ENCODE peak calls at places on chromosome 11, in nine cellular contexts. P is RWPE1; M is neuronal stem cell; U is activated T-helper 9 cell treated with anti-CD3 and anti-CD28 coated beads, Interleukin-2, amount 50 U/mL, for 16 hours; N is smooth muscle cell of the brain vasculature; K is lung microvascular endothelial cell; B is cardiac septum; O is DMS 273 treated with DMSO at 0.1 percent for 48 hours; X is brain microvascular endothelial cell. J is an unnamed sample.

GRCh38 chr11:9643751-9644150 is 20.1 kb upstream of the SWAP70 start:
- DNase-seq in P (no peak), M (no peak), U (no peak), N (no peak), K (no peak), B (no peak), O (no peak), X (no peak), J (no peak)

GRCh38 chr11:6979365-6979764 is 40.8 kb downstream of the ZNF214 start:
- DNase-seq in P (no peak), M (no peak), U (no peak), N (no peak), K (no peak), B (no peak), O (no peak), X (no peak), J (no peak)

GRCh38 chr11:72813740-72814138 is 472 bp upstream of the ATG16L2 start:
- DNase-seq in P (peak), M (no peak), U (peak), N (no peak), K (no peak), B (no peak), O (no peak), X (peak), J (no peak)

GRCh38 chr11:24900524-24900923 is 403.7 kb downstream of the LUZP2 start:
- DNase-seq in P (no peak), M (no peak), U (no peak), N (no peak), K (no peak), B (no peak), O (no peak), X (no peak), J (no peak)

GRCh38 chr11:2881974-2882362 is 3.6 kb downstream of the CDKN1C start:
- DNase-seq in P (no peak), M (no peak), U (no peak), N (no peak), K (no peak), B (no peak), O (no peak), X (no peak), J (no peak)

GRCh38 chr11:73348838-73349237 is 27.4 kb upstream of the RELT start:
- DNase-seq in P (no peak), M (no peak), U (no peak), N (no peak), K (no peak), B (no peak), O (no peak), X (no peak), J (no peak)

GRCh38 chr11:83220279-83220678 is 26.8 kb downstream of the ANKRD42 start:
- DNase-seq in P (peak), M (no peak), U (no peak), N (no peak), K (no peak), B (no peak), O (no peak), X (no peak), J (no peak)

GRCh38 chr11:130431337-130431773 is 2.9 kb upstream of the ADAMTS8 start:
- DNase-seq in P (peak), M (peak), U (peak), N (peak), K (peak), B (no peak), O (no peak), X (peak), J (no peak)

GRCh38 chr11:45061641-45062040 is 84.8 kb upstream of the PRDM11 start:
- DNase-seq in P (no peak), M (no peak), U (no peak), N (no peak), K (no peak), B (no peak), O (no peak), X (no peak), J (no peak)

GRCh38 chr11:93493252-93493897 is 49.8 kb downstream of the SMCO4 start:
- DNase-seq in P (no peak), M (no peak), U (no peak), N (no peak), K (no peak), B (no peak), O (no peak), X (no peak), J (no peak)

GRCh38 chr11:94671553-94672366 is 96.4 kb upstream of the AMOTL1 start:
- DNase-seq in P (no peak), M (no peak), U (no peak), N (no peak), K (no peak), B (no peak), O (no peak), X (peak), J (no peak)

GRCh38 chr11:83162377-83162776 is 5.4 kb downstream of the PCF11 start:
- DNase-seq in P (no peak), M (no peak), U (no peak), N (no peak), K (no peak), B (no peak), O (no peak), X (no peak), J (no peak)

GRCh38 chr11:122344281-122344680 is 228.3 kb upstream of the BLID start:
- DNase-seq in P (peak), M (no peak), U (no peak), N (no peak), K (no peak), B (no peak), O (no peak), X (peak), J (no peak)

GRCh38 chr11:38824573-38824972 is 2226.5 kb upstream of the RAG2 start:
- DNase-seq in P (no peak), M (no peak), U (no peak), N (no peak), K (no peak), B (no peak), O (no peak), X (no peak), J (no peak)

GRCh38 chr11:93740031-93740801 is 1.1 kb downstream of the TAF1D start:
- DNase-seq in P (no peak), M (no peak), U (peak), N (no peak), K (peak), B (no peak), O (no peak), X (no peak), J (no peak)

GRCh38 chr11:10902301-10902700 is 44.4 kb upstream of the ZBED5 start:
- DNase-seq in P (no peak), M (no peak), U (no peak), N (no peak), K (no peak), B (no peak), O (no peak), X (no peak), J (no peak)

GRCh38 chr11:409600-410471 is 5.0 kb downstream of the SIGIRR start:
- DNase-seq in P (no peak), M (no peak), U (no peak), N (no peak), K (no peak), B (no peak), O (no peak), X (no peak), J (no peak)

GRCh38 chr11:126547161-126547560 is 191.7 kb downstream of the ST3GAL4 start:
- DNase-seq in P (no peak), M (no peak), U (no peak), N (peak), K (no peak), B (no peak), O (no peak), X (peak), J (no peak)

GRCh38 chr11:47000033-47000432 is 63.5 kb downstream of the CSTPP1 start:
- DNase-seq in P (no peak), M (no peak), U (no peak), N (no peak), K (no peak), B (no peak), O (no peak), X (no peak), J (no peak)

GRCh38 chr11:34416746-34417145 is 22.0 kb upstream of the CAT start:
- DNase-seq in P (no peak), M (no peak), U (no peak), N (no peak), K (no peak), B (no peak), O (no peak), X (no peak), J (no peak)

GRCh38 chr11:115144014-115144413 is 360.2 kb downstream of the CADM1 start:
- DNase-seq in P (no peak), M (no peak), U (no peak), N (no peak), K (no peak), B (no peak), O (no peak), X (no peak), J (no peak)

GRCh38 chr11:114448749-114449484 is 9.7 kb downstream of the REXO2 start:
- DNase-seq in P (no peak), M (no peak), U (no peak), N (no peak), K (no peak), B (no peak), O (no peak), X (no peak), J (no peak)

GRCh38 chr11:70826541-70826943 is 425.8 kb downstream of the SHANK2 start:
- DNase-seq in P (peak), M (peak), U (no peak), N (no peak), K (peak), B (no peak), O (no peak), X (no peak), J (no peak)

GRCh38 chr11:126115253-126115540 is 52.5 kb upstream of the CDON start:
- DNase-seq in P (no peak), M (no peak), U (no peak), N (no peak), K (peak), B (no peak), O (peak), X (no peak), J (no peak)

GRCh38 chr11:83241291-83241946 is 44.7 kb downstream of the CCDC90B start:
- DNase-seq in P (peak), M (peak), U (no peak), N (peak), K (peak), B (no peak), O (peak), X (peak), J (peak)

J was measured in Panc1.